ENCODE peak calls at places on chromosome 18, in ten cellular contexts. One of them, this sample, is unnamed.
A peak's percentile ranks its signal among the peaks of the same experiment; 100 is the strongest.

GRCh38 chr18:54558609-54559585 is 32.1 kb upstream of the DYNAP start:
- DNase-seq in right cardiac atrium: no peak
- DNase-seq in fibroblast of lung: peak; percentile 3
- DNase-seq in psoas muscle: no peak
- DNase-seq in RWPE2: no peak
- DNase-seq in upper lobe of right lung: no peak
- DNase-seq in DND-41: no peak
- DNase-seq in lower lobe of right lung: no peak
- DNase-seq in PC-9: no peak
- DNase-seq in uterus: no peak
- DNase-seq in this sample: no peak

GRCh38 chr18:31424383-31424988 is 23.1 kb upstream of the DSG3 start:
- DNase-seq in RWPE2: no peak
- DNase-seq in fibroblast of lung: peak; percentile 61
- DNase-seq in lower lobe of right lung: no peak
- DNase-seq in PC-9: peak; percentile 46
- DNase-seq in upper lobe of right lung: no peak
- DNase-seq in DND-41: peak; percentile 18
- DNase-seq in psoas muscle: no peak
- DNase-seq in uterus: no peak
- DNase-seq in right cardiac atrium: no peak
- DNase-seq in this sample: no peak

GRCh38 chr18:34283506-34283905 is 58.8 kb upstream of the NOL4 start:
- DNase-seq in lower lobe of right lung: no peak
- DNase-seq in DND-41: no peak
- DNase-seq in upper lobe of right lung: no peak
- DNase-seq in psoas muscle: no peak
- DNase-seq in PC-9: no peak
- DNase-seq in right cardiac atrium: no peak
- DNase-seq in RWPE2: no peak
- DNase-seq in uterus: no peak
- DNase-seq in fibroblast of lung: no peak
- DNase-seq in this sample: no peak

GRCh38 chr18:51107594-51108305 is 77.7 kb downstream of the SMAD4 start:
- DNase-seq in right cardiac atrium: no peak
- DNase-seq in lower lobe of right lung: no peak
- DNase-seq in fibroblast of lung: no peak
- DNase-seq in RWPE2: no peak
- DNase-seq in upper lobe of right lung: no peak
- DNase-seq in DND-41: no peak
- DNase-seq in psoas muscle: no peak
- DNase-seq in uterus: no peak
- DNase-seq in PC-9: no peak
- DNase-seq in this sample: no peak

GRCh38 chr18:7974200-7974874 is 407.2 kb downstream of the PTPRM start:
- DNase-seq in psoas muscle: no peak
- DNase-seq in uterus: no peak
- DNase-seq in lower lobe of right lung: no peak
- DNase-seq in upper lobe of right lung: no peak
- DNase-seq in DND-41: no peak
- DNase-seq in PC-9: no peak
- DNase-seq in RWPE2: no peak
- DNase-seq in right cardiac atrium: no peak
- DNase-seq in fibroblast of lung: no peak
- DNase-seq in this sample: no peak

GRCh38 chr18:8785261-8785660 is 79.9 kb downstream of the MTCL1 start:
- DNase-seq in upper lobe of right lung: no peak
- DNase-seq in RWPE2: no peak
- DNase-seq in lower lobe of right lung: no peak
- DNase-seq in fibroblast of lung: no peak
- DNase-seq in psoas muscle: no peak
- DNase-seq in PC-9: no peak
- DNase-seq in uterus: no peak
- DNase-seq in right cardiac atrium: no peak
- DNase-seq in DND-41: no peak
- DNase-seq in this sample: no peak

GRCh38 chr18:63238711-63239110 is 80.9 kb downstream of the BCL2 start:
- DNase-seq in right cardiac atrium: peak; percentile 43
- DNase-seq in PC-9: no peak
- DNase-seq in fibroblast of lung: peak; percentile 5
- DNase-seq in DND-41: no peak
- DNase-seq in upper lobe of right lung: no peak
- DNase-seq in RWPE2: no peak
- DNase-seq in lower lobe of right lung: no peak
- DNase-seq in uterus: peak; percentile 34
- DNase-seq in psoas muscle: no peak
- DNase-seq in this sample: no peak

GRCh38 chr18:77081387-77081773 is 51.2 kb downstream of the MBP start:
- DNase-seq in right cardiac atrium: no peak
- DNase-seq in RWPE2: no peak
- DNase-seq in uterus: no peak
- DNase-seq in PC-9: no peak
- DNase-seq in lower lobe of right lung: no peak
- DNase-seq in upper lobe of right lung: no peak
- DNase-seq in psoas muscle: no peak
- DNase-seq in fibroblast of lung: peak; percentile 93
- DNase-seq in DND-41: no peak
- DNase-seq in this sample: no peak

GRCh38 chr18:23504720-23505119 is 1.4 kb downstream of the RMC1 start:
- DNase-seq in DND-41: no peak
- DNase-seq in RWPE2: no peak
- DNase-seq in lower lobe of right lung: no peak
- DNase-seq in right cardiac atrium: no peak
- DNase-seq in fibroblast of lung: no peak
- DNase-seq in psoas muscle: no peak
- DNase-seq in upper lobe of right lung: no peak
- DNase-seq in PC-9: no peak
- DNase-seq in uterus: no peak
- DNase-seq in this sample: no peak

GRCh38 chr18:23503967-23504352 is 649 bp downstream of the RMC1 start:
- DNase-seq in uterus: no peak
- DNase-seq in lower lobe of right lung: no peak
- DNase-seq in psoas muscle: no peak
- DNase-seq in upper lobe of right lung: no peak
- DNase-seq in right cardiac atrium: no peak
- DNase-seq in fibroblast of lung: no peak
- DNase-seq in PC-9: no peak
- DNase-seq in DND-41: no peak
- DNase-seq in RWPE2: no peak
- DNase-seq in this sample: no peak

GRCh38 chr18:23502516-23503037 is 734 bp upstream of the RMC1 start:
- DNase-seq in uterus: no peak
- DNase-seq in psoas muscle: no peak
- DNase-seq in DND-41: no peak
- DNase-seq in lower lobe of right lung: no peak
- DNase-seq in RWPE2: no peak
- DNase-seq in right cardiac atrium: no peak
- DNase-seq in upper lobe of right lung: no peak
- DNase-seq in fibroblast of lung: no peak
- DNase-seq in PC-9: no peak
- DNase-seq in this sample: no peak

GRCh38 chr18:23503038-23503966 is at the start of gene RMC1:
- DNase-seq in DND-41: peak; percentile 97
- DNase-seq in upper lobe of right lung: peak; percentile 99
- DNase-seq in PC-9: peak; percentile 93
- DNase-seq in fibroblast of lung: peak; percentile 93
- DNase-seq in psoas muscle: peak; percentile 98
- DNase-seq in RWPE2: peak; percentile 91
- DNase-seq in lower lobe of right lung: peak; percentile 99
- DNase-seq in right cardiac atrium: peak; percentile 99
- DNase-seq in uterus: peak; percentile 95
- DNase-seq in this sample: peak; percentile 99

DNA sequence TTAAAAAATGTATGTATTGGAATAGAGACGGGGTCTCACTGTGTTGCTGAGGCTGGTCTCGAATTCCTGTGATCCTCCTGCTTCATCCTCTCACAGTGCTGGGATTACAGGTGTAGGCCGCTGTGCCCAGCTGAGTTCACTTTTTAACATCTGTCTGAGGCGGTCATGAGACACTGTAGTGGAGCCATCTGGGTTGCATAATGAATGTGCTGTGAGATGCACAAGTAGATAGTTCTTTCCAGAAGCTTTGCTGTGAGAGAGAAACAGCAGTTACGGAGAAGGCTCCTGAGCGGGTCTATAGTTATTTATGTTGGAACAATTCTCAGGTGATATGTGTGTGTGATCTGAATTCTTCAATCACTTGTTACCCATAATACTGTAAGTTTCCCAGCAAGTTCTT is 3.1 kb downstream of the RMC1 start:
- DNase-seq in fibroblast of lung: no peak
- DNase-seq in DND-41: no peak
- DNase-seq in lower lobe of right lung: no peak
- DNase-seq in uterus: no peak
- DNase-seq in PC-9: no peak
- DNase-seq in RWPE2: no peak
- DNase-seq in right cardiac atrium: no peak
- DNase-seq in upper lobe of right lung: no peak
- DNase-seq in psoas muscle: no peak
- DNase-seq in this sample: no peak
- H3K4me1 ChIP-seq in fibroblast of lung: no peaks in the 10 kb centered on the region
- H3K4me1 ChIP-seq in DND-41: peaks cover 39% of the 10 kb centered on the region
- H3K4me1 ChIP-seq in lower lobe of right lung: peaks cover 34% of the 10 kb centered on the region
- H3K4me1 ChIP-seq in uterus: peaks cover 4% of the 10 kb centered on the region
- H3K4me1 ChIP-seq in PC-9: peaks cover 13% of the 10 kb centered on the region
- H3K4me1 ChIP-seq in RWPE2: peaks cover 10% of the 10 kb centered on the region
- H3K4me1 ChIP-seq in right cardiac atrium: peaks cover 3% of the 10 kb centered on the region
- H3K4me1 ChIP-seq in upper lobe of right lung: peaks cover 25% of the 10 kb centered on the region
- H3K4me1 ChIP-seq in psoas muscle: peaks cover 10% of the 10 kb centered on the region
- H3K4me1 ChIP-seq in this sample: peaks cover 27% of the 10 kb centered on the region

DNA sequence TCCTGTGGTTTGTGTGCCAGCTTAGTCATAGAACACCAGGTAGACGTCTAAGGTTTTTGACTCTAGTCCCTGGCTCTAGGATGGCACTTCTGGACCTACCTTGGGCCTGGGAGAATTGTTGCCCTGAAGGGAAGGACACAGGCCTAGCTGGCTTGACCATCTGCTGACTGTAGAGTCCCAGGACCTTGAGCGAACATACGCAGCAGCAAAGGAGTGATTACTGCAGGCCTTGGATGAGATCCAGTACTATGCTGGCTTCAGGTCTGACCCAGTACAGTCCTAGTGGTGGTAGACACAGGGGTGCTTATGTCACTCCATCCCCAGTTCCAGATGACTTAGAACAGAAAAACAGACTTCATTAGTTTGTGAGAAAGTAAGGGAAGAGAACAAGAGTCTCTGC is 37.7 kb downstream of the ST8SIA3 start:
- DNase-seq in uterus: no peak
- DNase-seq in lower lobe of right lung: no peak
- DNase-seq in PC-9: no peak
- DNase-seq in psoas muscle: no peak
- DNase-seq in right cardiac atrium: no peak
- DNase-seq in fibroblast of lung: no peak
- DNase-seq in RWPE2: no peak
- DNase-seq in upper lobe of right lung: no peak
- DNase-seq in DND-41: no peak
- DNase-seq in this sample: no peak
- H3K4me1 ChIP-seq in uterus: no peaks in the 10 kb centered on the region
- H3K4me1 ChIP-seq in lower lobe of right lung: no peaks in the 10 kb centered on the region
- H3K4me1 ChIP-seq in PC-9: no peaks in the 10 kb centered on the region
- H3K4me1 ChIP-seq in psoas muscle: no peaks in the 10 kb centered on the region
- H3K4me1 ChIP-seq in right cardiac atrium: no peaks in the 10 kb centered on the region
- H3K4me1 ChIP-seq in fibroblast of lung: no peaks in the 10 kb centered on the region
- H3K4me1 ChIP-seq in RWPE2: no peaks in the 10 kb centered on the region
- H3K4me1 ChIP-seq in upper lobe of right lung: no peaks in the 10 kb centered on the region
- H3K4me1 ChIP-seq in DND-41: no peaks in the 10 kb centered on the region
- H3K4me1 ChIP-seq in this sample: no peaks in the 10 kb centered on the region

GRCh38 chr18:46215902-46216723 is 111.9 kb downstream of the HAUS1 start:
- DNase-seq in DND-41: no peak
- DNase-seq in uterus: no peak
- DNase-seq in lower lobe of right lung: no peak
- DNase-seq in upper lobe of right lung: no peak
- DNase-seq in RWPE2: no peak
- DNase-seq in fibroblast of lung: no peak
- DNase-seq in right cardiac atrium: peak; percentile 69
- DNase-seq in PC-9: no peak
- DNase-seq in psoas muscle: no peak
- DNase-seq in this sample: no peak

GRCh38 chr18:46212398-46212797 is 108.2 kb downstream of the HAUS1 start:
- DNase-seq in DND-41: no peak
- DNase-seq in RWPE2: no peak
- DNase-seq in psoas muscle: no peak
- DNase-seq in right cardiac atrium: no peak
- DNase-seq in upper lobe of right lung: no peak
- DNase-seq in uterus: no peak
- DNase-seq in PC-9: no peak
- DNase-seq in fibroblast of lung: no peak
- DNase-seq in lower lobe of right lung: no peak
- DNase-seq in this sample: no peak

GRCh38 chr18:46211816-46212215 is 107.6 kb downstream of the HAUS1 start:
- DNase-seq in RWPE2: no peak
- DNase-seq in right cardiac atrium: no peak
- DNase-seq in PC-9: no peak
- DNase-seq in upper lobe of right lung: no peak
- DNase-seq in fibroblast of lung: peak; percentile 66
- DNase-seq in lower lobe of right lung: no peak
- DNase-seq in uterus: no peak
- DNase-seq in DND-41: no peak
- DNase-seq in psoas muscle: no peak
- DNase-seq in this sample: no peak

GRCh38 chr18:46214435-46214834 is 110.2 kb downstream of the HAUS1 start:
- DNase-seq in upper lobe of right lung: no peak
- DNase-seq in PC-9: no peak
- DNase-seq in uterus: no peak
- DNase-seq in fibroblast of lung: no peak
- DNase-seq in RWPE2: no peak
- DNase-seq in lower lobe of right lung: no peak
- DNase-seq in right cardiac atrium: no peak
- DNase-seq in psoas muscle: no peak
- DNase-seq in DND-41: no peak
- DNase-seq in this sample: no peak

GRCh38 chr18:46213295-46213694 is 109.1 kb downstream of the HAUS1 start:
- DNase-seq in right cardiac atrium: no peak
- DNase-seq in psoas muscle: no peak
- DNase-seq in RWPE2: no peak
- DNase-seq in uterus: no peak
- DNase-seq in lower lobe of right lung: no peak
- DNase-seq in DND-41: no peak
- DNase-seq in fibroblast of lung: no peak
- DNase-seq in upper lobe of right lung: no peak
- DNase-seq in PC-9: no peak
- DNase-seq in this sample: no peak
- H3K4me1 ChIP-seq in right cardiac atrium: peaks cover 2% of the 10 kb centered on the region
- H3K4me1 ChIP-seq in psoas muscle: peaks cover 40% of the 10 kb centered on the region
- H3K4me1 ChIP-seq in RWPE2: no peaks in the 10 kb centered on the region
- H3K4me1 ChIP-seq in uterus: no peaks in the 10 kb centered on the region
- H3K4me1 ChIP-seq in lower lobe of right lung: peaks cover 14% of the 10 kb centered on the region
- H3K4me1 ChIP-seq in DND-41: peaks cover 40% of the 10 kb centered on the region
- H3K4me1 ChIP-seq in fibroblast of lung: no peaks in the 10 kb centered on the region
- H3K4me1 ChIP-seq in upper lobe of right lung: peaks cover 14% of the 10 kb centered on the region
- H3K4me1 ChIP-seq in PC-9: peaks cover 16% of the 10 kb centered on the region
- H3K4me1 ChIP-seq in this sample: peaks cover 53% of the 10 kb centered on the region

GRCh38 chr18:59663096-59663495 is 34.1 kb downstream of the CCBE1 start:
- DNase-seq in RWPE2: no peak
- DNase-seq in lower lobe of right lung: no peak
- DNase-seq in PC-9: no peak
- DNase-seq in DND-41: no peak
- DNase-seq in psoas muscle: no peak
- DNase-seq in upper lobe of right lung: no peak
- DNase-seq in uterus: no peak
- DNase-seq in right cardiac atrium: no peak
- DNase-seq in fibroblast of lung: no peak
- DNase-seq in this sample: no peak

GRCh38 chr18:59659486-59660187 is 37.6 kb downstream of the CCBE1 start:
- DNase-seq in psoas muscle: no peak
- DNase-seq in lower lobe of right lung: no peak
- DNase-seq in DND-41: no peak
- DNase-seq in upper lobe of right lung: no peak
- DNase-seq in uterus: no peak
- DNase-seq in PC-9: no peak
- DNase-seq in RWPE2: no peak
- DNase-seq in right cardiac atrium: no peak
- DNase-seq in fibroblast of lung: peak; percentile 42
- DNase-seq in this sample: no peak

GRCh38 chr18:59660976-59661743 is 36.1 kb downstream of the CCBE1 start:
- DNase-seq in RWPE2: no peak
- DNase-seq in uterus: no peak
- DNase-seq in upper lobe of right lung: no peak
- DNase-seq in PC-9: no peak
- DNase-seq in fibroblast of lung: peak; percentile 47
- DNase-seq in psoas muscle: no peak
- DNase-seq in DND-41: no peak
- DNase-seq in lower lobe of right lung: no peak
- DNase-seq in right cardiac atrium: no peak
- DNase-seq in this sample: no peak

GRCh38 chr18:59662008-59662701 is 35.1 kb downstream of the CCBE1 start:
- DNase-seq in DND-41: no peak
- DNase-seq in RWPE2: no peak
- DNase-seq in fibroblast of lung: peak; percentile 65
- DNase-seq in PC-9: peak; percentile 2
- DNase-seq in upper lobe of right lung: no peak
- DNase-seq in uterus: no peak
- DNase-seq in psoas muscle: no peak
- DNase-seq in lower lobe of right lung: no peak
- DNase-seq in right cardiac atrium: no peak
- DNase-seq in this sample: no peak

DNA sequence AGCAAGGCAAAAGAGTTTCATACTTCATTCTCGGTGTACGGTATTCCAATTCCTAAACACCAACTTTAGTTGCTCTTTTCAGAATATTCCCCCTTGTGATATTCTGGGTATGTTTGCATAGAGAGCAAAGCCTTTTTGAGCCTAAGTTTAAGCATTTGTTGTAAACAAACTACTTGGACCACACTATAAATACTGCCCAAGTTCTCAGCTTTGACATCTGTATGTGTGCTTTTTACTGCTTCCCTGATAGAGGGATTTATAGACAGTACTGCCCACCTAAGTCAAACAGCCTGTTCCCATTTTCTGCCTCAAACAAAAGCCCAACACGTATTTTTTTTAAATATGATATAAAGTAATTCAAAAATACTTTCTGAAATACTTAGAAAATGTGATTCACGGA is 36.8 kb downstream of the CCBE1 start:
- DNase-seq in fibroblast of lung: no peak
- DNase-seq in PC-9: no peak
- DNase-seq in uterus: no peak
- DNase-seq in lower lobe of right lung: no peak
- DNase-seq in RWPE2: no peak
- DNase-seq in DND-41: no peak
- DNase-seq in psoas muscle: no peak
- DNase-seq in right cardiac atrium: no peak
- DNase-seq in upper lobe of right lung: no peak
- DNase-seq in this sample: no peak
- H3K4me1 ChIP-seq in fibroblast of lung: peaks cover 28% of the 10 kb centered on the region
- H3K4me1 ChIP-seq in PC-9: peaks cover 49% of the 10 kb centered on the region
- H3K4me1 ChIP-seq in uterus: no peaks in the 10 kb centered on the region
- H3K4me1 ChIP-seq in lower lobe of right lung: no peaks in the 10 kb centered on the region
- H3K4me1 ChIP-seq in RWPE2: peaks cover 37% of the 10 kb centered on the region
- H3K4me1 ChIP-seq in DND-41: no peaks in the 10 kb centered on the region
- H3K4me1 ChIP-seq in psoas muscle: no peaks in the 10 kb centered on the region
- H3K4me1 ChIP-seq in right cardiac atrium: no peaks in the 10 kb centered on the region
- H3K4me1 ChIP-seq in upper lobe of right lung: peaks cover 4% of the 10 kb centered on the region
- H3K4me1 ChIP-seq in this sample: no peaks in the 10 kb centered on the region